ENCODE peak calls at places on chromosomes 1 and 21, in five cellular contexts. U is GM13976, G is neural crest cell, H is IMR-90, X is bronchial epithelial cell. L is an unnamed sample.

GRCh38 chr1:18091660-18092446 is 15.7 kb upstream of the IGSF21 start:
- DNase-seq in H (peak), X (peak), G (no peak), U (no peak), L (peak)

GRCh38 chr1:109917429-109918076 is 6.9 kb downstream of the CSF1 start:
- DNase-seq in H (peak), U (no peak), X (no peak), G (no peak), L (no peak)

GRCh38 chr1:1069061-1069710 is 4.9 kb downstream of the RNF223 start:
- DNase-seq in X (peak), G (peak), H (peak), U (peak), L (peak)

GRCh38 chr1:1291611-1292441 is 11.6 kb downstream of the SCNN1D start:
- DNase-seq in G (peak), U (peak), X (peak), H (peak), L (peak)

GRCh38 chr1:116498789-116499628 is 71.8 kb downstream of the CD58 start:
- DNase-seq in X (peak), U (peak), H (peak), G (peak), L (peak)

GRCh38 chr1:214441119-214441518 is 110.3 kb downstream of the PTPN14 start:
- DNase-seq in G (no peak), X (peak), U (no peak), H (peak), L (peak)

GRCh38 chr1:53373246-53373645 is 45.4 kb upstream of the LRP8 start:
- DNase-seq in H (no peak), X (no peak), U (no peak), G (no peak), L (no peak)

GRCh38 chr1:116673935-116674630 is 6.5 kb upstream of the IGSF3 start:
- DNase-seq in X (no peak), G (no peak), U (no peak), H (no peak), L (no peak)

GRCh38 chr21:34968414-34969333 is 80.4 kb downstream of the RUNX1 start:
- DNase-seq in U (no peak), X (no peak), G (no peak), H (no peak), L (no peak)

GRCh38 chr1:243550276-243550675 is 294.4 kb downstream of the SDCCAG8 start:
- DNase-seq in X (no peak), H (peak), G (no peak), U (no peak), L (peak)

GRCh38 chr1:109272021-109272799 is 10.7 kb downstream of the PSRC1 start:
- DNase-seq in G (no peak), X (no peak), H (no peak), U (no peak), L (no peak)

GRCh38 chr1:153478047-153478691 is 17.7 kb upstream of the S100A7 start:
- DNase-seq in H (no peak), U (no peak), G (no peak), X (no peak), L (no peak)

GRCh38 chr1:218664385-218665170 is 319.4 kb downstream of the TGFB2 start:
- DNase-seq in G (no peak), U (no peak), X (peak), H (peak), L (no peak)

GRCh38 chr1:37998089-37998808 is 7.1 kb downstream of the FHL3 start:
- DNase-seq in G (no peak), U (no peak), H (no peak), X (no peak), L (no peak)

GRCh38 chr21:34187935-34188334 is 114.6 kb downstream of the MRPS6 start:
- DNase-seq in X (no peak), G (no peak), U (no peak), H (no peak), L (no peak)

GRCh38 chr1:91700332-91700731 is 185.6 kb downstream of the TGFBR3 start:
- DNase-seq in G (no peak), H (peak), X (peak), U (no peak), L (peak)

GRCh38 chr1:53892911-53893310 is 1.1 kb upstream of the DIO1 start:
- DNase-seq in H (no peak), X (no peak), G (no peak), U (peak), L (no peak)

GRCh38 chr1:162161921-162162550 is 92.5 kb downstream of the NOS1AP start:
- DNase-seq in G (no peak), H (no peak), X (no peak), U (no peak), L (peak)

GRCh38 chr1:201893431-201893830 is 4.7 kb downstream of the SHISA4 start:
- DNase-seq in X (no peak), U (peak), G (no peak), H (no peak), L (no peak)

GRCh38 chr1:199018471-199019135 is 379.8 kb downstream of the PTPRC start:
- DNase-seq in G (no peak), X (no peak), H (no peak), U (no peak), L (no peak)

DNA sequence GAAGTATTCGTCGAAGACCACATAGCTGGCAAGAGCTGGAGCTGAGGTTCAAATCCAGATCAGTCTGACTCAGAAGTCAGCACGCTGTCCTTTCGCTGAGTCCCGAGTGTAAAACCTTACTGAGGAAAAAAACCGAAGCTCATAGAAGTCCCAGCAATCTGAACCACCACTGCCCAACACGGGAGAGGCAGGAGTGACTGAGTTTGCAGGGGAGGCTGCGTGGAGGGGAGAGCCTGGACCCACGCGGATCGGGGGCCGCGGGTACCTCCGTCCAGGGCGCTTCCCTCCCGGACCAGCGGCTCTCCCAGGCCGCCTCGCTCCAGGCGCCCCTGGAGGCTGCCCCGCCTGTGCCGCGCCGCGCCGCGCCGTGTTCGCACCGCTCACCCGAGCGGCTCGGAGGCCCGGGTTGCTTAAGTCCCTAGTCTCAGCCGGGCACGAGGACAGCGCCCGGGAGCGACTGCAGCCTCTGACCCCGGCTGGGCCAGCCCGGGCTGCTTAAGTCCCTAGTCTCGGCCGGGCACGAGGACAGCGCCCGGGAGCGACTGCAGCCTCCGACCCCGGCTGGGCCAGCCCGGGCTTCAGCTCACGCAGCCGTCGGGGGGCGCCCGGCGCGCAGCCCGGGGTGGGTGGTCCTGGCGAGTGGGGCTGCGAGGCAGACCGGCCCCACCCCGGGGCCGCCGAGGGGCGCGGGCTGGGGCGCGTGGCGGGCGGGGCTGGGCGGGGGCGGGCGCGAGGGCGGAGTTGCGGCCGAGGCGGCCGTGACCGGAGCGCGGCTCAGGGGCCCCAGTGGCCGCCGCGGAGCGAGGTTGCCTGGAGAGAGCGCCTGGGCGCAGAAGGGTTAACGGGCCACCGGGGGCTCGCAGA is at the start of gene ADAMTSL4:
- DNase-seq in U (peak), G (peak), X (peak), H (peak), L (peak)
- TF ChIP-seq CTCF in U (no peak), G (peak), X (peak), H (peak), L (no peak)

DNA sequence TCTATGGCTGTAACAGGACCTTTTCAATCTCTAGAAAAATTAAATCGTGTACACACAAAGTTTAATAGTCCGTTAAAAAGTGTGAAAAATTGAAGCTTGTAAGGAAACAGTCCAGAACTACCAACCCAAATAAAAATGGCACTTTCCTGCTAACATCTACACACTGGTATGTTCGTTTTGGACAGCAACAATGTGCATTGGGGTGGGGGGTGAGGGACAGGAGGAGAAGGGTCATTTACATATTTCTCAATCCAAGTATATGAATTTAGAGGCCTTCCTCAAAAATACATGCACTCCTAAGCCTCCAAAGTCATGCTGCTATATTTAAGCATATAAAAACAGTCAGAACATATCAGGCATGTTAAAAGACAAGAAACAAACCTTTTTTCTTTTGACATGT is 2.5 kb downstream of the PPP1R15B start:
- DNase-seq in X (no peak), H (no peak), U (no peak), G (no peak), L (no peak)
- TF ChIP-seq CTCF in X (no peak), H (no peak), U (no peak), G (no peak), L (no peak)

GRCh38 chr21:21003701-21004100 is 5.5 kb downstream of the NCAM2 start:
- DNase-seq in X (peak), H (peak), G (no peak), U (no peak), L (peak)
- TF ChIP-seq CTCF in X (no peak), H (peak), G (peak), U (peak), L (peak)

DNA sequence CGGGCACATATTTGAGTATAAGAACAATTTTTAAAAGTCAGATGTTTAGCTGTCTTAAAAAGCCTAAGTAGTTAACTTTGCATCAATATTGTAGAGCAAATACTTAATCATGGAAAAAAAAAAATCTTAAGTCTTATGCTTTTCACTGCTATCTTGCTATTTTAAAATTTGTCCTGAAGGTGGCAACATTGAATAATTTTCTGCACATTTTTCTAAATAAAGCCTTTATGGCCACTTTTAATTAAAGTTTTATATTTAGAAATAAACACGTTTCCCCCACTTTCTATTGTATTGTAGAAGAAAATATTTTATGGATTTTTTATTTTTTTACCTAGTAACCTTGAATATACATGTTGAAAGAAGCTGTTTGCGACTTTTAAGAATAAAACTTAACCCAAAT is 198.8 kb downstream of the AMY1C start:
- DNase-seq in X (peak), H (no peak), U (no peak), G (no peak), L (no peak)
- TF ChIP-seq CTCF in X (no peak), H (peak), U (no peak), G (peak), L (no peak)

GRCh38 chr1:103110701-103111100 is 2.4 kb upstream of the COL11A1 start:
- DNase-seq in H (no peak), X (no peak), G (no peak), U (no peak), L (no peak)

GRCh38 chr1:103109291-103109920 is 1.1 kb upstream of the COL11A1 start:
- DNase-seq in U (no peak), X (no peak), G (no peak), H (no peak), L (no peak)

GRCh38 chr1:103108525-103109150 is 316 bp upstream of the COL11A1 start:
- DNase-seq in H (no peak), X (no peak), U (no peak), G (peak), L (no peak)

GRCh38 chr1:103107696-103108524 is at the start of gene COL11A1:
- DNase-seq in X (no peak), H (no peak), G (peak), U (no peak), L (no peak)

DNA sequence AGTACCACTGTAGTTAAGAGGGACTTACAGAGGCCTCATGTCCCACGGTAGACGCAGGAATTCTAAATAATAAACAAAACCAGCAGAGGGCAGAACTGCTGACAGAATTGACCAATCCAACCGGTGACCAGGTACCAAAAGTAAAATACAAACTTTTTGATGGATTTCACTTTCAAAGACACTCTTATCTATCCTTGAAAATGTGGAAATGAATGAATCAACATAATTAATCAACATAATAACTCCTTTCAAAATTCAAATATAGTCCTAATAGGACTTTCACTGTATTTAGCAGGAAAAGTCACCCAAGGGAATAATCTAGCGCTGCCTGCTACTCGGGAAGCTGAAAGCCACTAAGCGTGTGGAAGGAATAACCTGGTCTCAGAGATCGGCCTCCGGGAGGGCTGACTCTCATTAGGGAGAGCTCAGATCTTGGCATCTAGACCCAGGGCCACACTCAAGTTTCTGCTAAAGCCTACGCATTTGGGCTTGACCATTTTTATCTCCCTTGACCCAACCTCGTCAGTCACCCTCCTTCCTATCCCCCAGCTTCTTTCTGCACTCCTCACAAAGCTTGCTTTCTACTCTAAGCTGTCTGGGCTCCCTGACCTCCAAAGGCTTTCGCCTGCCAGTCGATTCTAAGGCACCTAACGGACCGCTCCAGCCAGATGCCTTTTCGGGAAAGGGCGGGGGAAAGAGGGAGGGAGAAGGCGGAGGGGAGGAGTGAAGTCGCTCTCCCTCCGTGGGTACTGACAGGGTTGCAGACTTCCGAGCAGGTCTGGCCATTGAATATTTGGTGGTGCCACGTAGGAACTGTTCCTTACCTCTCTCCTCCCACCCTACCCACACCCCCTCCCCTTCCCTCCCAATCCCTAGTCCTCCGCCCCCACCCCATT is 1.6 kb downstream of the COL11A1 start:
- DNase-seq in H (peak), X (peak), G (peak), U (peak), L (peak)
- TF ChIP-seq CTCF in H (peak), X (peak), G (peak), U (peak), L (peak)

GRCh38 chr1:186915555-186915954 is 86.8 kb downstream of the PLA2G4A start:
- DNase-seq in U (no peak), H (no peak), G (no peak), X (no peak), L (no peak)
- TF ChIP-seq CTCF in U (no peak), H (peak), G (no peak), X (no peak), L (peak)

GRCh38 chr21:41610042-41610839 is 102.3 kb upstream of the TMPRSS2 start:
- DNase-seq in G (peak), H (peak), X (peak), U (peak), L (peak)
- TF ChIP-seq CTCF in G (peak), H (peak), X (peak), U (peak), L (peak)